ENCODE peak calls at places on chromosome 22, in ten cellular contexts. One of them, this sample, is unnamed.

GRCh38 chr22:36741204-36741793 is 34.6 kb downstream of the IFT27 start:
- DNase-seq in breast epithelium: peak; percentile 14
- DNase-seq in HL-60: no peak
- DNase-seq in upper lobe of left lung: no peak
- DNase-seq in prostate gland: no peak
- DNase-seq in sigmoid colon: peak; percentile 10
- DNase-seq in GM23338: peak; percentile 60
- DNase-seq in endothelial cell of umbilical vein: no peak
- DNase-seq in stomach: peak; percentile 5
- DNase-seq in HCT116: peak; percentile 46
- DNase-seq in this sample: no peak

GRCh38 chr22:37243402-37244113 is 511 bp downstream of the RAC2 start:
- DNase-seq in stomach: no peak
- DNase-seq in breast epithelium: no peak
- DNase-seq in sigmoid colon: no peak
- DNase-seq in endothelial cell of umbilical vein: no peak
- DNase-seq in HL-60: peak; percentile 38
- DNase-seq in HCT116: no peak
- DNase-seq in GM23338: no peak
- DNase-seq in prostate gland: no peak
- DNase-seq in upper lobe of left lung: no peak
- DNase-seq in this sample: no peak

GRCh38 chr22:32801436-32802290 is at the start of gene TIMP3:
- DNase-seq in HCT116: no peak
- DNase-seq in breast epithelium: peak; percentile 82
- DNase-seq in sigmoid colon: peak; percentile 96
- DNase-seq in prostate gland: peak; percentile 74
- DNase-seq in endothelial cell of umbilical vein: no peak
- DNase-seq in stomach: peak; percentile 63
- DNase-seq in GM23338: peak; percentile 90
- DNase-seq in upper lobe of left lung: peak; percentile 96
- DNase-seq in HL-60: no peak
- DNase-seq in this sample: peak; percentile 96

GRCh38 chr22:39308614-39309363 is 10.6 kb downstream of the RPL3 start:
- DNase-seq in HL-60: peak; percentile 58
- DNase-seq in GM23338: peak; percentile 48
- DNase-seq in sigmoid colon: peak; percentile 89
- DNase-seq in HCT116: peak; percentile 92
- DNase-seq in endothelial cell of umbilical vein: peak; percentile 88
- DNase-seq in upper lobe of left lung: peak; percentile 82
- DNase-seq in prostate gland: no peak
- DNase-seq in breast epithelium: no peak
- DNase-seq in stomach: peak; percentile 59
- DNase-seq in this sample: no peak

GRCh38 chr22:35629406-35630234 is 12.5 kb upstream of the MB start:
- DNase-seq in HCT116: peak; percentile 87
- DNase-seq in upper lobe of left lung: no peak
- DNase-seq in HL-60: no peak
- DNase-seq in stomach: peak; percentile 50
- DNase-seq in GM23338: peak; percentile 64
- DNase-seq in prostate gland: no peak
- DNase-seq in sigmoid colon: peak; percentile 91
- DNase-seq in breast epithelium: peak; percentile 70
- DNase-seq in endothelial cell of umbilical vein: peak; percentile 79
- DNase-seq in this sample: peak; percentile 94

GRCh38 chr22:31178859-31179258 is 18.9 kb downstream of the RNF185 start:
- DNase-seq in HCT116: no peak
- DNase-seq in sigmoid colon: no peak
- DNase-seq in upper lobe of left lung: no peak
- DNase-seq in HL-60: no peak
- DNase-seq in stomach: no peak
- DNase-seq in breast epithelium: no peak
- DNase-seq in endothelial cell of umbilical vein: no peak
- DNase-seq in GM23338: no peak
- DNase-seq in prostate gland: no peak
- DNase-seq in this sample: no peak

GRCh38 chr22:33519974-33520903 is 400.0 kb downstream of the LARGE1 start:
- DNase-seq in stomach: no peak
- DNase-seq in upper lobe of left lung: no peak
- DNase-seq in HL-60: no peak
- DNase-seq in sigmoid colon: no peak
- DNase-seq in HCT116: no peak
- DNase-seq in breast epithelium: no peak
- DNase-seq in prostate gland: no peak
- DNase-seq in endothelial cell of umbilical vein: no peak
- DNase-seq in GM23338: no peak
- DNase-seq in this sample: no peak

GRCh38 chr22:27381552-27381951 is 420.0 kb downstream of the MN1 start:
- DNase-seq in HCT116: no peak
- DNase-seq in stomach: no peak
- DNase-seq in endothelial cell of umbilical vein: no peak
- DNase-seq in HL-60: no peak
- DNase-seq in breast epithelium: no peak
- DNase-seq in sigmoid colon: no peak
- DNase-seq in GM23338: no peak
- DNase-seq in prostate gland: no peak
- DNase-seq in upper lobe of left lung: no peak
- DNase-seq in this sample: peak; percentile 57

GRCh38 chr22:28222571-28222970 is 303.5 kb upstream of the PITPNB start:
- DNase-seq in GM23338: no peak
- DNase-seq in breast epithelium: no peak
- DNase-seq in HL-60: no peak
- DNase-seq in HCT116: no peak
- DNase-seq in endothelial cell of umbilical vein: no peak
- DNase-seq in stomach: no peak
- DNase-seq in sigmoid colon: no peak
- DNase-seq in upper lobe of left lung: no peak
- DNase-seq in prostate gland: no peak
- DNase-seq in this sample: no peak

GRCh38 chr22:41245917-41246499 is 5.3 kb upstream of the CHADL start:
- DNase-seq in GM23338: peak; percentile 81
- DNase-seq in breast epithelium: no peak
- DNase-seq in prostate gland: no peak
- DNase-seq in stomach: no peak
- DNase-seq in HL-60: no peak
- DNase-seq in upper lobe of left lung: peak; percentile 70
- DNase-seq in HCT116: no peak
- DNase-seq in sigmoid colon: no peak
- DNase-seq in endothelial cell of umbilical vein: no peak
- DNase-seq in this sample: no peak

GRCh38 chr22:23282986-23283385 is 102.7 kb downstream of the BCR start:
- DNase-seq in stomach: no peak
- DNase-seq in HCT116: no peak
- DNase-seq in GM23338: no peak
- DNase-seq in sigmoid colon: no peak
- DNase-seq in HL-60: no peak
- DNase-seq in upper lobe of left lung: no peak
- DNase-seq in breast epithelium: no peak
- DNase-seq in prostate gland: no peak
- DNase-seq in endothelial cell of umbilical vein: no peak
- DNase-seq in this sample: no peak
- H3K27ac ChIP-seq in stomach: no peak overlapping the region
- H3K27ac ChIP-seq in HCT116: no peak overlapping the region
- H3K27ac ChIP-seq in GM23338: no peak overlapping the region
- H3K27ac ChIP-seq in sigmoid colon: peak overlapping the region; percentile 91
- H3K27ac ChIP-seq in HL-60: no peak overlapping the region
- H3K27ac ChIP-seq in upper lobe of left lung: peak overlapping the region; percentile 31
- H3K27ac ChIP-seq in breast epithelium: peak overlapping the region; percentile 97
- H3K27ac ChIP-seq in prostate gland: peak overlapping the region; percentile 78
- H3K27ac ChIP-seq in endothelial cell of umbilical vein: peak overlapping the region; percentile 75
- H3K27ac ChIP-seq in this sample: peak overlapping the region; percentile 83

DNA sequence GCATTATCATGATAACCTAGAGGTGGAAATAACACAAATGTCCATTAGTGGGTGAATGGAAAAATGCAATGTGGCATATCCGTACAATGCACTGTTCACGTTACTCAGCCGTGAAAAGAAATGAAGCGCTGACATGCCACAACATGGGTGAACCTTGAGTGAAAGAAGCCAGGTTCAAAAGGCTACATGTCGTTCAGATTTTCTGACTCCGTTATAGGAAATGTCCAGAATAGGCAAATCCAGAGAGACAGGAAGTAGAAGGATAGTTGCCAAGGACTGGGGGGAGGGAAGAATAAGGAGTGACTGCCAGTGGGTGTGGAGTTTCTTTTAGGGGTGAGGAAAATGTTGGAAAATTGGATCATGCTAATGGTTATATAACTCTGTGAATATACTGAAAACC is 133.8 kb downstream of the ATXN10 start:
- DNase-seq in HL-60: no peak
- DNase-seq in sigmoid colon: no peak
- DNase-seq in stomach: no peak
- DNase-seq in GM23338: no peak
- DNase-seq in upper lobe of left lung: no peak
- DNase-seq in breast epithelium: no peak
- DNase-seq in endothelial cell of umbilical vein: peak; percentile 3
- DNase-seq in HCT116: no peak
- DNase-seq in prostate gland: no peak
- DNase-seq in this sample: no peak
- TF ChIP-seq POLR2AphosphoS5 in HL-60: no peak
- TF ChIP-seq POLR2AphosphoS5 in sigmoid colon: no peak
- TF ChIP-seq POLR2AphosphoS5 in stomach: no peak
- TF ChIP-seq POLR2AphosphoS5 in GM23338: no peak
- TF ChIP-seq POLR2AphosphoS5 in upper lobe of left lung: no peak
- TF ChIP-seq POLR2AphosphoS5 in breast epithelium: no peak
- TF ChIP-seq POLR2AphosphoS5 in endothelial cell of umbilical vein: no peak
- TF ChIP-seq POLR2AphosphoS5 in HCT116: no peak
- TF ChIP-seq POLR2AphosphoS5 in prostate gland: no peak
- TF ChIP-seq POLR2AphosphoS5 in this sample: no peak

GRCh38 chr22:48853627-48854240 is 973.9 kb downstream of the BRD1 start:
- DNase-seq in HL-60: no peak
- DNase-seq in prostate gland: no peak
- DNase-seq in sigmoid colon: no peak
- DNase-seq in stomach: no peak
- DNase-seq in upper lobe of left lung: no peak
- DNase-seq in breast epithelium: no peak
- DNase-seq in HCT116: no peak
- DNase-seq in endothelial cell of umbilical vein: no peak
- DNase-seq in GM23338: no peak
- DNase-seq in this sample: no peak
- H3K27ac ChIP-seq in HL-60: no peak overlapping the region
- H3K27ac ChIP-seq in prostate gland: no peak overlapping the region
- H3K27ac ChIP-seq in sigmoid colon: no peak overlapping the region
- H3K27ac ChIP-seq in stomach: no peak overlapping the region
- H3K27ac ChIP-seq in upper lobe of left lung: no peak overlapping the region
- H3K27ac ChIP-seq in breast epithelium: no peak overlapping the region
- H3K27ac ChIP-seq in HCT116: no peak overlapping the region
- H3K27ac ChIP-seq in endothelial cell of umbilical vein: no peak overlapping the region
- H3K27ac ChIP-seq in GM23338: no peak overlapping the region
- H3K27ac ChIP-seq in this sample: no peak overlapping the region

GRCh38 chr22:18034076-18034475 is 9.7 kb upstream of the MICAL3 start:
- DNase-seq in sigmoid colon: no peak
- DNase-seq in prostate gland: no peak
- DNase-seq in endothelial cell of umbilical vein: no peak
- DNase-seq in stomach: no peak
- DNase-seq in HCT116: no peak
- DNase-seq in upper lobe of left lung: no peak
- DNase-seq in GM23338: no peak
- DNase-seq in breast epithelium: no peak
- DNase-seq in HL-60: no peak
- DNase-seq in this sample: no peak

GRCh38 chr22:18033204-18033998 is 9.0 kb upstream of the MICAL3 start:
- DNase-seq in HCT116: no peak
- DNase-seq in sigmoid colon: no peak
- DNase-seq in stomach: no peak
- DNase-seq in HL-60: no peak
- DNase-seq in upper lobe of left lung: no peak
- DNase-seq in breast epithelium: no peak
- DNase-seq in prostate gland: no peak
- DNase-seq in GM23338: no peak
- DNase-seq in endothelial cell of umbilical vein: no peak
- DNase-seq in this sample: peak; percentile 81

GRCh38 chr22:18029686-18030267 is 5.4 kb upstream of the MICAL3 start:
- DNase-seq in sigmoid colon: no peak
- DNase-seq in HCT116: no peak
- DNase-seq in GM23338: no peak
- DNase-seq in upper lobe of left lung: no peak
- DNase-seq in endothelial cell of umbilical vein: no peak
- DNase-seq in breast epithelium: no peak
- DNase-seq in HL-60: no peak
- DNase-seq in stomach: no peak
- DNase-seq in prostate gland: no peak
- DNase-seq in this sample: no peak

GRCh38 chr22:18031670-18032454 is 7.5 kb upstream of the MICAL3 start:
- DNase-seq in sigmoid colon: peak; percentile 85
- DNase-seq in prostate gland: no peak
- DNase-seq in upper lobe of left lung: no peak
- DNase-seq in breast epithelium: no peak
- DNase-seq in endothelial cell of umbilical vein: no peak
- DNase-seq in stomach: no peak
- DNase-seq in GM23338: no peak
- DNase-seq in HL-60: no peak
- DNase-seq in HCT116: peak; percentile 82
- DNase-seq in this sample: no peak

DNA sequence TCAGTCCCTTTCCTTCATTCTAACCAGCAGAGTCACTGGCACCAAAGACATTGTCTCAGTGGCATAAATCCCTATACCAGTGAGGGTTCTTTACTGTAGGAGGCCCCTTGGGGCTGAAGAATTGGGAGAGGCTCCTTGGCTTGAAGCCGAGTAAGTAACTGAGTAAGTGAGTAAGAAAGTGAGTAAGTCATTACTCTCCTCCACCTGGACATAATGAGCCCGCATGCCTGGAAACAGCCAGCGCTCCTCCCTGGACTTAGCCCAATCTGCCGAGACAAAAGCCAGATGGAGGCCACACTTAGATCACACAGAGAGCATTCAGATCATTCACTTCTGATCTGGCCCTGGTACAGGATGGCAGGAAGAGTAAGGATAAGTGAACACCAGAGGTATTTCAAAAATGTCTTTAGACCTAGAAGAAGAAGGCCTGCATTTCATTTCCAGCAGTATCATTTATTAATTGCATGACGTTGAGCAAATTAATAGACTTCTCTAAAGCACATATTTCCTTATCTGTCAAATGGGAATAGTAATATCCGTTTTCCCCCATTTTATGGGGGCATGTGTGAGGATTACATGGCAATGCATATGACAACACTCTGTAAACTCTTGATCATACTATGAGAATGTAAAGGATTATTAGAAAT is 8.2 kb upstream of the MICAL3 start:
- DNase-seq in sigmoid colon: no peak
- DNase-seq in upper lobe of left lung: no peak
- DNase-seq in prostate gland: no peak
- DNase-seq in HL-60: no peak
- DNase-seq in endothelial cell of umbilical vein: no peak
- DNase-seq in stomach: no peak
- DNase-seq in breast epithelium: no peak
- DNase-seq in HCT116: peak; percentile 60
- DNase-seq in GM23338: no peak
- DNase-seq in this sample: no peak
- TF ChIP-seq POLR2AphosphoS5 in sigmoid colon: peak; percentile 79
- TF ChIP-seq POLR2AphosphoS5 in upper lobe of left lung: no peak
- TF ChIP-seq POLR2AphosphoS5 in prostate gland: no peak
- TF ChIP-seq POLR2AphosphoS5 in HL-60: no peak
- TF ChIP-seq POLR2AphosphoS5 in endothelial cell of umbilical vein: no peak
- TF ChIP-seq POLR2AphosphoS5 in stomach: no peak
- TF ChIP-seq POLR2AphosphoS5 in breast epithelium: no peak
- TF ChIP-seq POLR2AphosphoS5 in HCT116: no peak
- TF ChIP-seq POLR2AphosphoS5 in GM23338: no peak
- TF ChIP-seq POLR2AphosphoS5 in this sample: peak; percentile 62

This sample was measured in esophagus muscularis mucosa.